ENCODE peak calls at places on chromosomes 11 and 22, in four cellular contexts. Z, O, W and J are unnamed samples. For H3K27me3, the result is how much of the 10 kb centered on the place peaks cover.

GRCh38 chr11:66317322-66317765 is 500 bp upstream of the CD248 start:
- DNase-seq in Z (peak), O (no peak), W (no peak), J (peak)

GRCh38 chr22:26669060-26669481 is 11.7 kb downstream of the MIAT start:
- DNase-seq in O (no peak), Z (peak), W (peak), J (peak)

GRCh38 chr11:87819141-87819540 is 356.1 kb downstream of the RAB38 start:
- DNase-seq in Z (no peak), O (no peak), W (no peak), J (no peak)

GRCh38 chr11:83564845-83565244 is 278.7 kb upstream of the CCDC90B start:
- DNase-seq in O (no peak), Z (no peak), W (no peak), J (no peak)

GRCh38 chr11:47583844-47584243 is 2.6 kb upstream of the FAM180B start:
- DNase-seq in W (no peak), Z (no peak), O (no peak), J (no peak)

GRCh38 chr11:36288442-36289225 is 590 bp downstream of the COMMD9 start:
- DNase-seq in W (no peak), O (no peak), Z (peak), J (no peak)

GRCh38 chr22:46858181-46858771 is 95.8 kb downstream of the TBC1D22A start:
- DNase-seq in Z (no peak), W (no peak), O (no peak), J (no peak)

GRCh38 chr22:39526736-39527171 is 5.8 kb downstream of the RPS19BP1 start:
- DNase-seq in Z (peak), O (no peak), W (no peak), J (no peak)

GRCh38 chr22:36926721-36927435 is 13.4 kb downstream of the CSF2RB start:
- DNase-seq in O (no peak), W (no peak), Z (no peak), J (no peak)

GRCh38 chr22:36929621-36930020 is 16.2 kb downstream of the CSF2RB start:
- DNase-seq in O (no peak), Z (no peak), W (peak), J (no peak)

GRCh38 chr22:36928826-36929535 is 15.6 kb downstream of the CSF2RB start:
- DNase-seq in W (peak), O (no peak), Z (peak), J (no peak)

GRCh38 chr22:36927671-36928070 is 14.2 kb downstream of the CSF2RB start:
- DNase-seq in O (no peak), W (no peak), Z (no peak), J (no peak)

DNA sequence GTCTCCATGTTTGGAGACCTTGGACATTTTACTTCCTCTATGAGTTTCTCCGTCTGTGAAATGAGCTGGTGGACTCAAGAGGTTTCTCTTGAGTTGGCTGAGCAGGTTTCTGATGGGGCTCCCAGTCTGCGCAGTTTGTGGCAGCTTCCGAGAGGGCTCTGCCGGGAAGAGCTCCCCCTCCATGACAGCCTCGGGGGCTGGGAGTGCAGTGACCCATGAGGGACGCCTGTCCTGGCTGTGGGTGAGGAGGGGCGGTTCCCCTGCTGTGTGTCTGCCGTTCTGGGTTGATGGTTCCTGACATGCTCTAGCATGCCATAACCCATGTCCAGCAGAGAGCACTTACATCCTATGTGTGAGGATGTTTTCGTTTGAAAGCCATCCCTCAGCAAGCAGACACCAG is 14.8 kb downstream of the CSF2RB start:
- DNase-seq in O (no peak), Z (no peak), W (no peak), J (no peak)
- H4K5ac ChIP-seq in O (no peak), Z (no peak), W (no peak), J (no peak)

GRCh38 chr11:67666303-67666645 is 8.1 kb downstream of the ALDH3B2 start:
- DNase-seq in W (no peak), O (no peak), Z (no peak), J (no peak)
- H3K27me3 ChIP-seq in W (under half), O (under half), Z (under half), J (under half)

GRCh38 chr11:28654191-28654590 is 546.0 kb downstream of the METTL15 start:
- DNase-seq in Z (no peak), O (no peak), W (no peak), J (no peak)

GRCh38 chr11:28657378-28658030 is 549.3 kb downstream of the METTL15 start:
- DNase-seq in W (no peak), Z (no peak), O (no peak), J (peak)

GRCh38 chr11:28659716-28660348 is 551.6 kb downstream of the METTL15 start:
- DNase-seq in Z (no peak), O (no peak), W (no peak), J (peak)
- H4K5ac ChIP-seq in Z (no peak), O (no peak), W (no peak), J (peak)

GRCh38 chr11:120690406-120690805 is 178.9 kb downstream of the GRIK4 start:
- DNase-seq in Z (no peak), O (no peak), W (no peak), J (no peak)

GRCh38 chr11:120688166-120688565 is 176.6 kb downstream of the GRIK4 start:
- DNase-seq in W (no peak), O (no peak), Z (no peak), J (no peak)

GRCh38 chr11:120694706-120695105 is 183.2 kb downstream of the GRIK4 start:
- DNase-seq in Z (no peak), O (no peak), W (no peak), J (no peak)

GRCh38 chr11:120686516-120686915 is 175.0 kb downstream of the GRIK4 start:
- DNase-seq in W (no peak), Z (no peak), O (no peak), J (no peak)

GRCh38 chr11:120689591-120689990 is 178.0 kb downstream of the GRIK4 start:
- DNase-seq in O (no peak), Z (no peak), W (no peak), J (no peak)
- H3K27me3 ChIP-seq in O (under half), Z (under half), W (under half), J (under half)

GRCh38 chr22:23026777-23027176 is 43.5 kb upstream of the GNAZ start:
- DNase-seq in W (no peak), Z (no peak), O (no peak), J (no peak)
- H4K5ac ChIP-seq in W (no peak), Z (no peak), O (no peak), J (no peak)

GRCh38 chr11:103703954-103704353 is 332.5 kb upstream of the DDI1 start:
- DNase-seq in Z (no peak), W (no peak), O (no peak), J (no peak)
- H3K27me3 ChIP-seq in Z (under half), W (under half), O (under half), J (under half)

DNA sequence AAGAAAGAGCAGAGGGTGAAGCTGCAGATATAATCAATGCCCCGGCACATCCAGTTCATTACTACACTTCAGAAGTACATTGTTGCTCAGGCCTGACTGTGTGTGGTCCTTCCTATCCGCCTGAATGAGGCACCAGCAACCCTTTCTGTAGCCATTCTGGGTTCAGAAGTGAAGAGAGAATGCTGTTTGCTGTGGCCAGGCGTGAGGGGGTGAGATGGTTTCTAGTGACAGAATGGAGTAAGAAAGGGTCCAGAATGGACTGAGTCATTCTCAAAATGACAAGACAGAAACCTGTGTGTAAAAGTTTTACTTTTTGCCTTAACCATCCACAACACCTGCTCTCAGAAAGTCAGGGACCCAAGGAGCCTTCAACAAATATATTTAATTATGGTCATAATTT is 334.8 kb downstream of the GUCY1A2 start:
- DNase-seq in O (no peak), Z (no peak), W (no peak), J (no peak)
- H4K5ac ChIP-seq in O (no peak), Z (no peak), W (no peak), J (no peak)

GRCh38 chr11:43868852-43869567 is 11.6 kb upstream of the ALKBH3 start:
- DNase-seq in W (no peak), O (no peak), Z (no peak), J (peak)
- H3K27me3 ChIP-seq in W (under half), O (under half), Z (under half), J (under half)

GRCh38 chr11:69265911-69266510 is 27.9 kb upstream of the MYEOV start:
- DNase-seq in O (no peak), W (no peak), Z (no peak), J (no peak)
- H4K5ac ChIP-seq in O (no peak), W (no peak), Z (no peak), J (no peak)